ENCODE peak calls at places on chromosomes 3 and 15, in six cellular contexts. Z is left ventricle myocardium inferior, I is neural progenitor cell, F is A549, M is AG10803, Q is brain microvascular endothelial cell. S is an unnamed sample.

GRCh38 chr15:66411190-66411589 is 24.5 kb downstream of the MAP2K1 start:
- DNase-seq in F (no peak), Q (no peak), I (no peak), Z (no peak), M (no peak), S (no peak)

GRCh38 chr3:152269423-152270144 is 855 bp downstream of the MBNL1 start:
- DNase-seq in Q (peak), F (peak), M (peak), Z (no peak), I (peak), S (no peak)

GRCh38 chr15:26572606-26573350 is 200.1 kb downstream of the GABRB3 start:
- DNase-seq in F (no peak), Z (no peak), Q (no peak), M (no peak), I (no peak), S (no peak)

GRCh38 chr15:85099195-85099803 is 117.6 kb downstream of the PDE8A start:
- DNase-seq in Z (no peak), I (no peak), M (no peak), F (no peak), Q (no peak), S (no peak)

GRCh38 chr3:71366991-71367604 is 216.4 kb downstream of the FOXP1 start:
- DNase-seq in F (no peak), I (peak), M (no peak), Q (no peak), Z (no peak), S (peak)

GRCh38 chr3:15287565-15288330 is 44.6 kb downstream of the SH3BP5 start:
- DNase-seq in Z (peak), Q (peak), M (peak), I (no peak), F (no peak), S (no peak)

GRCh38 chr3:63937661-63938651 is 25.8 kb upstream of the SCAANT1 start:
- DNase-seq in Q (no peak), M (no peak), F (no peak), Z (no peak), I (no peak), S (no peak)

GRCh38 chr3:24023249-24023648 is 78.2 kb downstream of the NR1D2 start:
- DNase-seq in F (no peak), Q (no peak), Z (no peak), M (no peak), I (no peak), S (no peak)

GRCh38 chr3:14371573-14372474 is 30.6 kb upstream of the SLC6A6 start:
- DNase-seq in I (no peak), Q (peak), M (peak), F (peak), Z (peak), S (no peak)

GRCh38 chr3:197600796-197601565 is 45.2 kb upstream of the BDH1 start:
- DNase-seq in F (no peak), I (no peak), M (no peak), Q (peak), Z (no peak), S (no peak)

GRCh38 chr15:78915341-78916087 is 29.3 kb downstream of the CTSH start:
- DNase-seq in I (no peak), F (no peak), M (peak), Q (no peak), Z (peak), S (no peak)

GRCh38 chr3:108420926-108421325 is 89.5 kb downstream of the MYH15 start:
- DNase-seq in I (no peak), F (no peak), Q (peak), M (peak), Z (no peak), S (no peak)

GRCh38 chr3:156978471-156978961 is 152.4 kb downstream of the LEKR1 start:
- DNase-seq in M (peak), I (no peak), Z (no peak), Q (no peak), F (no peak), S (no peak)

GRCh38 chr3:195148553-195148952 is 122.4 kb downstream of the XXYLT1 start:
- DNase-seq in I (no peak), M (peak), F (no peak), Q (no peak), Z (no peak), S (no peak)

GRCh38 chr15:51727141-51727897 is 10.1 kb downstream of the LYSMD2 start:
- DNase-seq in F (peak), Z (no peak), M (peak), I (no peak), Q (peak), S (no peak)

GRCh38 chr15:63063164-63063756 is 20.7 kb downstream of the TPM1 start:
- DNase-seq in I (no peak), Q (no peak), F (no peak), M (no peak), Z (no peak), S (no peak)

GRCh38 chr3:184460276-184460675 is 80.4 kb downstream of the CHRD start:
- DNase-seq in Q (no peak), F (no peak), Z (no peak), M (no peak), I (no peak), S (no peak)

DNA sequence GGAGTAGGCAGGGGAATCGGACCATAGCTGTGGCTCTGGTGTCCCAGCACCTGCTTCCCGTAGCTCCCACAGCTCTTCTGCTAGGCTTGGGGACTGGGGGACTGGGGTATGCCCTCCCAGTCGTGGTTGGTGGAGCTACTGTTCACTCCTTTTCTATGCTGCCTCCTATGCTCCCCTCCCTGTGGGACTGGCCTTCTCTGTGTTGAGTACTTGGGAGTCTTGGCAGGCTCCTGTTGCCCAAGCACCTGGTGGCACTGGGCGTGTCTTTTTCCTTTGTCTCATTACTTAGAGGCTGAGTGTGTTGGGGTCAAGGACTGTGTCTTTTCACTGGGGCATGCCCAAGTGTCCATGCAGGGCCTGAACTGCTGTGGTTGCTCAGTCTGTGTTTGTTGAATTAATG is 222.4 kb downstream of the EPHB1 start:
- DNase-seq in Q (no peak), Z (no peak), F (no peak), M (no peak), I (no peak), S (no peak)
- TF ChIP-seq CTCF in Q (no peak), Z (no peak), F (no peak), M (no peak), I (no peak), S (no peak)

GRCh38 chr3:133188996-133189395 is 150.8 kb downstream of the TMEM108 start:
- DNase-seq in I (no peak), M (no peak), Z (no peak), F (no peak), Q (no peak), S (no peak)

GRCh38 chr3:133192363-133192945 is 154.3 kb downstream of the TMEM108 start:
- DNase-seq in I (peak), F (no peak), Z (no peak), M (no peak), Q (no peak), S (no peak)

GRCh38 chr3:133191818-133192217 is 153.6 kb downstream of the TMEM108 start:
- DNase-seq in F (no peak), Q (no peak), Z (no peak), M (no peak), I (no peak), S (no peak)

GRCh38 chr3:133196527-133196926 is 158.3 kb downstream of the TMEM108 start:
- DNase-seq in F (no peak), Z (no peak), Q (no peak), I (no peak), M (no peak), S (no peak)

DNA sequence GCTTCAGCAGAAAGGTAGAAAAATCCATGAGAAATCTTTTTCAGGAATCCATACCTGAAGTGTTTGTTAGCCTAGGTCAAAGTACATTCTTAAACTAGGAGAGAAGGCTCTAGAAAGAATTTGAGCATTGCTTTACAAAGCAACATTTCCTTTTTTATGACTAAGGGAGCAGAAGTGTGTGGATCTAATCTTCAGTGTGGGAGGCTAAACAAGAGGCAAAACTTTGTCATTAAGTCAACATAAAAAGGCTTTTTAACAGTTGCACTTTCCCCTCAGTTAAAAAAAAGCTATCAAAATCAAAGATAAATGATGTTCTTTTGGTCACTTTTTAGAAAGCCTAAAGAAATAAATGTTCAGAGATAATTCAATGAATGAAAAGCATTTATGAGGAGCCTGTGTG is 154.8 kb downstream of the TMEM108 start:
- DNase-seq in Q (no peak), Z (no peak), F (no peak), I (no peak), M (no peak), S (no peak)
- TF ChIP-seq CTCF in Q (no peak), Z (no peak), F (no peak), I (no peak), M (no peak), S (no peak)

DNA sequence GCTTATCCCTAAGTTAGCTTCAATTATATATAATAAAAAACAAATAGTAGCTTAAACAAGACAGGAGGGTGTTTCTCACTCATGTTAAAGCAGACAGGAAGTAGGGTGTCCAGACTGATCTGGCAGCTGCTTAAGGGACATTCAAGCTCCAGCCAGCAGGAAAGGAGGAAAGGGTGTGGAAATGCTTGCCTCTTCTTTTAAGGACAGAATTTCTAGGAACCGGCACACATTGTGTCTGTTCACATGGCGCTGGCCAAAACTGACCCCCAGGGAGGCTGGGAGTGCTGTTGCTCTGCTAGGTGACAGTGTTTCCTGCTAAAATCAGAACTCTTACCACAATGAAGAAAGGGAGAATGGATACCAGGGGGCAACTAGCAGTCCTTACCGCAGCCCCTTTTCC is 28.6 kb upstream of the SKOR1 start:
- DNase-seq in Z (peak), F (no peak), Q (no peak), I (no peak), M (no peak), S (no peak)
- TF ChIP-seq CTCF in Z (no peak), F (no peak), Q (no peak), I (no peak), M (no peak), S (no peak)

DNA sequence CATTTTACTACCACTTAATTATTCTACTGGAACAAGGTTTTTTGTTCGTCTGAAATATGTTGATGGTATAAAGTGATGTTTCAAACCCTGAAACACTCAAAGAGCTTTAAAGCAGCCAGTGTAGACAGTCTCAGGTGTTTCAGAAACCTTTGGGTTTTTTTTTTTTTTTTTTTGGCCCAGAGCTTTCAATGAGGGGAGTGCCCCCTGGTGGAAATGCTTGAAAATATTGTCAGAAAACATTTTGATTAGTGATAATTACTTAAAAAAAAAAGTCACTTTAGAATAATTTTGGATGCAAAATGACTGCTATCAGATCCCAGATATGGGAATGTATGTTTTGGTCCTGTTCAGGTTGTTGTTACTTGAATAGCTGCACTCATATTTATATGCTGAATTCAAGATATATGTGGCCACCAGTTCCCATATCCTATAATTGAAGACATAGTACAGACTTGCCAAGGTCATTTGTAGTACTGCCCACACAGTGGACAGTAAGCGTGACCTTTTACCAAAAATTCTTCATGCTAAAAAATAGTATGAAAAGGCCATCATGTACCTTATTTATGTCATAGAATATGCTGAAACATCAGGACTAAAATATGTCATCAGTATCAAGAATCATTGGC is 35.9 kb downstream of the SATB1 start:
- DNase-seq in Q (no peak), F (no peak), Z (no peak), I (peak), M (peak), S (peak)
- TF ChIP-seq CTCF in Q (peak), F (peak), Z (peak), I (peak), M (peak), S (peak)

DNA sequence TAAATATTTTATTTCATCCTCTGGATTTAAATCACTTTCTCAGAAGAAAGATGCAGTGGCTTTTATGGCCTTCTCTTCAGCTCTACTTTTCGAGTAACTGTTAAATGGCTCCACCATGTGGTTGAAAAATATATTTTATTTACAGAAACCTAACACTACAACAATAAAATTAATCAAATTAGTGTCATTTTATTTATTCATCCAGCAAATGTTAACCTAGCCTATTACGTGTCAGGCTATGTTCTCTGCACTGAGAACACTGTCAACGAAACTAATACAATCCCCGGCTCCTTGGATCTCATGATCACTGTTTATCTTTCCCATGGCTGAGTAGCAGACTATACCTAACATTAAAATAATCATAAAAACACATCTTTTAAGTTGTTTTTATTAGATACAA is 148.0 kb upstream of the OSTN start:
- DNase-seq in M (peak), I (peak), Z (no peak), Q (no peak), F (no peak), S (no peak)
- TF ChIP-seq CTCF in M (peak), I (peak), Z (peak), Q (no peak), F (peak), S (peak)

GRCh38 chr3:185822957-185823279 is 1.9 kb downstream of the IGF2BP2 start:
- DNase-seq in Z (no peak), Q (no peak), F (no peak), I (no peak), M (no peak), S (no peak)

GRCh38 chr3:185824051-185824466 is 783 bp downstream of the IGF2BP2 start:
- DNase-seq in Q (no peak), I (peak), M (peak), Z (no peak), F (no peak), S (peak)

GRCh38 chr3:185824467-185825378 is at the start of gene IGF2BP2:
- DNase-seq in M (peak), I (peak), Z (peak), F (peak), Q (peak), S (peak)

GRCh38 chr3:185822221-185822956 is 2.5 kb downstream of the IGF2BP2 start:
- DNase-seq in Z (no peak), F (no peak), M (peak), Q (no peak), I (no peak), S (no peak)

GRCh38 chr3:185823280-185824044 is 1.4 kb downstream of the IGF2BP2 start:
- DNase-seq in I (peak), Z (peak), F (no peak), Q (no peak), M (peak), S (peak)
- TF ChIP-seq CTCF in I (peak), Z (no peak), F (no peak), Q (peak), M (peak), S (no peak)

DNA sequence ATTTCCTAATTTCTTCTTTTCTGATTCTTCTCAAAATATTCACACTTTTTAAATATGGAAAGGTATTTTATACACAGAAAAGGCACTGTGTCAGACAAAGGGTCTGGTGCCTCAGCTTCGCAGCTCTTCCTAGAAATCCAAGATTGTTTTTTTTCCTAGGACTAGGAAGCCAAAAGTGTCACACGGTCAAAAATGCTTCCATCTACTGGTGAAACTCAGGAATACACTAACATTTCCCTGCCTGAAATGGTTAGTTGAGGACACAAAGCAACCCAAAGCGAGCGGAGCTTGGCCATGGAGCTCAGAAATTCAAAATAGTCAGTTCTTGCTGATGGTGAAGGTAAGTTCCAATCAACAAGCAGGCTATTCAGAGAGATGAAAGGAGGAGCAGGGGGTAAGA is 426.5 kb upstream of the RASGRP1 start:
- DNase-seq in M (peak), F (no peak), Q (peak), Z (no peak), I (peak), S (no peak)
- TF ChIP-seq CTCF in M (peak), F (peak), Q (peak), Z (peak), I (peak), S (peak)

GRCh38 chr3:46214751-46215352 is 6.7 kb upstream of the CCR1 start:
- DNase-seq in M (no peak), Q (no peak), I (peak), F (no peak), Z (no peak), S (no peak)
- TF ChIP-seq CTCF in M (no peak), Q (peak), I (peak), F (no peak), Z (no peak), S (peak)

DNA sequence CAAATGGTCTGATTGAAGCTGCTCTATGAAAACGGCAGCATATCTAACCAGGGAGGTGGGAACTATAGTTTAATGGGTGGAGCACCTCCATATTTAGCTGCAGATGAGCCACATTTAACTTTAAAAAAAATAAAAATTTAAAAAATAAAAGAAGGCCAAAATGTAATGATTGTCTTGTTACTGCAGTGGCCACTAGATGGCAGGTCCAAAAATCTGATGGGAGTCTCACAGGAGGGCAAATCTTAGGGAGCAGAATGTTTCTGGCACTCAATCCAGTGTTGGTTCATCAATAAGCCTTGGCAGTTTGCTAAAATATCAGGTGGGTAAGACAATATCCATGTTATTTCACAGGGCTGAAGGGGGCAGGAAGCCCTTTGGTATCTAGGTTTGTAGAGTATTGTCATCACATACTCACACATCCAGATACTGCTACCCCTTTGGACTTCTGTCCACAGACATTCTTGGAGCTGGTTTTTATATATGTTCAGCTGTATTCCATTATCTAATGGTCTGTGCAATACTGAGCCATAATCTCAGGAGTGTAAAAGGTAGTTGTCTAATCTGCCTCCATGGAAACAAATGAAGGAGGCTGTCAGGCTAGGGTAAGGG is 233.3 kb downstream of the TIGIT start:
- DNase-seq in Q (no peak), F (peak), M (peak), Z (no peak), I (peak), S (no peak)
- TF ChIP-seq CTCF in Q (peak), F (peak), M (peak), Z (peak), I (peak), S (peak)